ENCODE peak calls at places on chromosomes 5 and 9, in six cellular contexts. T, V, N, L, M and O are unnamed samples.

GRCh38 chr9:124771867-124772621 is 933 bp upstream of the NR6A1 start:
- DNase-seq in T (peak), V (peak), N (no peak), L (peak), M (peak), O (peak)

GRCh38 chr5:99879791-99880511 is 655.2 kb upstream of the FAM174A start:
- DNase-seq in T (no peak), V (no peak), N (no peak), L (no peak), M (no peak), O (no peak)

GRCh38 chr9:114861922-114862605 is 56.2 kb upstream of the TNFSF15 start:
- DNase-seq in T (no peak), V (no peak), N (no peak), L (no peak), M (no peak), O (no peak)

GRCh38 chr9:72477862-72478564 is 43.4 kb upstream of the TMC1 start:
- DNase-seq in T (no peak), V (peak), N (peak), L (peak), M (peak), O (peak)

GRCh38 chr9:33175633-33176325 is 8.6 kb upstream of the B4GALT1 start:
- DNase-seq in T (no peak), V (no peak), N (no peak), L (no peak), M (no peak), O (no peak)

GRCh38 chr9:100375677-100376076 is 22.9 kb upstream of the TEX10 start:
- DNase-seq in T (no peak), V (no peak), N (no peak), L (no peak), M (no peak), O (no peak)

GRCh38 chr5:94621763-94622162 is 3.3 kb downstream of the SLF1 start:
- DNase-seq in T (no peak), V (no peak), N (no peak), L (no peak), M (no peak), O (no peak)

GRCh38 chr9:6696178-6696577 is 50.6 kb upstream of the GLDC start:
- DNase-seq in T (no peak), V (no peak), N (no peak), L (no peak), M (no peak), O (no peak)

GRCh38 chr9:126692041-126692758 is 78.5 kb downstream of the LMX1B start:
- DNase-seq in T (no peak), V (no peak), N (no peak), L (no peak), M (no peak), O (no peak)

GRCh38 chr5:11684607-11685006 is 219.6 kb downstream of the CTNND2 start:
- DNase-seq in T (no peak), V (no peak), N (no peak), L (no peak), M (no peak), O (no peak)

GRCh38 chr9:94443039-94443722 is 111.7 kb upstream of the PCAT7 start:
- DNase-seq in T (no peak), V (no peak), N (no peak), L (no peak), M (no peak), O (no peak)

GRCh38 chr5:342501-343460 is 21.3 kb downstream of the AHRR start:
- DNase-seq in T (no peak), V (no peak), N (no peak), L (no peak), M (no peak), O (no peak)
- H3K4me3 ChIP-seq in T (no peak), V (no peak), N (no peak), L (no peak), M (no peak), O (no peak)

DNA sequence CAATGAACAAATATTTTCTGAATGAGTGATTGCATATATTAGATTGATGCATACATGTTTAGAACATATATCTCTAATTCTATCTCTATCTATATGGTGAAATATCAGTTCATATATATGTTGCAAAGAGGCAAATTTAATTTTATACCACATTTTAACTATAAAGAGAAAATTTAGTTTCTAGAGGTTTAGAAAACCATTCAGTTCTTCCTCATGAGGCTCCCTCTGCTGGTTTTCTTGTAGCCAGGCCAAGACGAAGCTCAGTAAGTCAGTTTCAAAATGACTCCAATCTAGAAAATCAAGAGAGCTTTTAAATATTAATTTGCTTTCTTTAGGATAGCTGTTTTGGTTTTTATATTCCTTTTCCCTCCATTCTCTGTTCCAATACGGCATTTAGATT is 312.1 kb downstream of the TMEM232 start:
- DNase-seq in T (no peak), V (no peak), N (no peak), L (no peak), M (peak), O (peak)
- TF ChIP-seq CTCF in T (no peak), V (no peak), N (peak), L (no peak), M (peak), O (peak)

GRCh38 chr9:76403352-76403751 is 9.1 kb upstream of the RFK start:
- DNase-seq in T (no peak), V (no peak), N (no peak), L (no peak), M (peak), O (peak)
- H3K4me3 ChIP-seq in T (no peak), V (peak), N (no peak), L (no peak), M (no peak), O (peak)

GRCh38 chr5:124040799-124041198 is 528.8 kb downstream of the CSNK1G3 start:
- DNase-seq in T (no peak), V (no peak), N (no peak), L (no peak), M (peak), O (peak)

DNA sequence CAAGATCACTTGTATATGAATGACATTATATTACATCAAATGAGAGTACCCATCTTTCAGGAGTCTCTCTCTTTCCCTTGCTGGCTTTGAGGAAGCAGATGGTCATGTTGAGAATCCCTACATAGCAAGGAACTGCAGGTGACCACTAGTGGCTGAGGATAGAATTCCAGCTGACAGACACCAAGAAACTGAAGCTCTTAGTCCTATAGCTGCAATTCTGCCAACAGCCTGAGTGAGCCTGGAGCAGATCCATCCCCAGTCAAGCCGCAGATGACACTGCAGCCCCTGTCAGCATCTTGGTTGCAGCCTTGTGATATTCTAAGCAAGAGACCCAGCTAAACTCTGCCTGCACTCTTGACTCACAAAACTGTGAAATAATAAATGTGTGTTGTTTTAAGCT is 531.5 kb downstream of the CSNK1G3 start:
- DNase-seq in T (no peak), V (no peak), N (no peak), L (no peak), M (no peak), O (no peak)
- TF ChIP-seq CTCF in T (no peak), V (no peak), N (no peak), L (no peak), M (peak), O (no peak)

DNA sequence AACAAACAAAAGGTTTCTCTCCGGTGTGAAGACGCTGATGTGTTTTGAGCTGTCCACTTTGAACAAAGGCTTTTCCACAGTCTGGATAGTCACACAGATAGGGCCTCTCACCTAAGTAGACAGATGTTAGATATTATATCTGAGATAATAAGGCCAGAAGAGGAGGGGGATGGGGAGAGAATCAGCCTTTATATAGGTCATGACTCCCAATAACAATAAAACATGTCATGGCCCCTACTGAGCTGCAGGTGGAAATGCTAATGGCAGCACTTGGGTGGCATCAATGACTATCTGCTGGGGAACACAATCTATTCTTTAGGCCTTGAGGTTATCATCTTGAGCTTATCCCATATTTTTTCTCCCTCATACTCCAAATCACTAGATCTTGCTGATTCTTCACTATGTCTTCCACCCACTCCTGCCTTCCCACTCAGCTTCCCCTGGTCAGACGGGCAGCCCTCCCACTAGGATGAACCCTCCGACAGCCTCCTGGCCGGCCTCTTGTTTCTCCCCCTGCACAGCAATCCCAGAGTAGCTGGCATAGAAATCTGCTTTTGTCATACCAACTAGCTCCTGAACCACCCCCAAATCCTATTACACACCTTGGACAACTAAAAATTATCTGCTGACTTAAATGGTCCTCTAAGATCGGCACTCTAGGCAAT is 11.5 kb upstream of the SLC35D2 start:
- DNase-seq in T (no peak), V (no peak), N (no peak), L (no peak), M (no peak), O (no peak)
- H3K4me3 ChIP-seq in T (no peak), V (no peak), N (no peak), L (no peak), M (no peak), O (no peak)

GRCh38 chr5:141155540-141156374 is 5.9 kb downstream of the PCDHB6 start:
- DNase-seq in T (no peak), V (no peak), N (no peak), L (no peak), M (no peak), O (no peak)
- TF ChIP-seq CTCF in T (peak), V (no peak), N (peak), L (no peak), M (no peak), O (no peak)

GRCh38 chr9:79280691-79281090 is 291.1 kb upstream of the TLE4 start:
- DNase-seq in T (no peak), V (no peak), N (no peak), L (no peak), M (no peak), O (no peak)
- H3K4me3 ChIP-seq in T (no peak), V (no peak), N (no peak), L (no peak), M (no peak), O (no peak)

GRCh38 chr9:108466238-108466637 is 389.5 kb downstream of the ACTL7B start:
- DNase-seq in T (no peak), V (no peak), N (no peak), L (no peak), M (no peak), O (no peak)

GRCh38 chr9:108469654-108470053 is 386.1 kb downstream of the ACTL7B start:
- DNase-seq in T (no peak), V (no peak), N (no peak), L (no peak), M (peak), O (peak)

GRCh38 chr9:108467653-108468324 is 388.0 kb downstream of the ACTL7B start:
- DNase-seq in T (no peak), V (peak), N (no peak), L (peak), M (peak), O (peak)

GRCh38 chr9:108463927-108464606 is 391.7 kb downstream of the ACTL7B start:
- DNase-seq in T (no peak), V (peak), N (no peak), L (no peak), M (peak), O (peak)

DNA sequence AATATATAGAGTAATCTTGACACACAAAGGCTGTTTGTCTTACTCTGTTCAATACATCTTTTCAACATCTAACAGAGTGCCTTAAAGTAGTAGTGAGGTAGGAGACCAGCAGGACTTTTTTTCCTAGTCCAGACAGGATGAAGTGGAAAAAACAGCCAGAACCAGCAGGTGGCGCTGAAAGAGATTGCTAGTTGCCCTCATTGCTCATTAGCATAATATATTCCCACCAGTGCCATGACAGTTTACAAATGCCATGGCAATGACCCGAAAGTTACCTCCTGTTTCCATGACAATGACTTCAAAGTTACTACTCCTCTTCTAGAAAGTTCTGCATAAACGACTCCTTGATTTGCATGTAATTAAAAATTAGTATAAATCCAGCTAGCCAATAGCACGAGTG is 387.4 kb downstream of the ACTL7B start:
- DNase-seq in T (no peak), V (peak), N (no peak), L (peak), M (peak), O (no peak)
- TF ChIP-seq CTCF in T (peak), V (peak), N (peak), L (no peak), M (peak), O (peak)